ENCODE peak calls at places on chromosomes 13 and 19, in five cellular contexts. One of them, this sample, is unnamed.

GRCh38 chr13:95709101-95709500 is 32.2 kb downstream of the DNAJC3 start:
- DNase-seq in uterus: no peak
- DNase-seq in neural progenitor cell: no peak
- DNase-seq in heart right ventricle: no peak
- DNase-seq in tibial artery: no peak
- DNase-seq in this sample: no peak

GRCh38 chr19:4456566-4456842 is 1.1 kb downstream of the UBXN6 start:
- DNase-seq in uterus: no peak
- DNase-seq in neural progenitor cell: peak
- DNase-seq in heart right ventricle: no peak
- DNase-seq in tibial artery: no peak
- DNase-seq in this sample: no peak

GRCh38 chr19:57103573-57104277 is 16.1 kb upstream of the USP29 start:
- DNase-seq in uterus: peak
- DNase-seq in neural progenitor cell: peak
- DNase-seq in heart right ventricle: peak
- DNase-seq in tibial artery: peak
- DNase-seq in this sample: peak

GRCh38 chr19:39679056-39679790 is 23.5 kb downstream of the LGALS16 start:
- DNase-seq in uterus: no peak
- DNase-seq in neural progenitor cell: no peak
- DNase-seq in heart right ventricle: peak
- DNase-seq in tibial artery: no peak
- DNase-seq in this sample: no peak

GRCh38 chr19:13884726-13885591 is 8.0 kb downstream of the NANOS3 start:
- DNase-seq in uterus: no peak
- DNase-seq in neural progenitor cell: no peak
- DNase-seq in heart right ventricle: no peak
- DNase-seq in tibial artery: no peak
- DNase-seq in this sample: no peak

GRCh38 chr13:40340368-40341085 is 325.9 kb downstream of the FOXO1 start:
- DNase-seq in uterus: no peak
- DNase-seq in neural progenitor cell: peak
- DNase-seq in heart right ventricle: no peak
- DNase-seq in tibial artery: no peak
- DNase-seq in this sample: no peak

GRCh38 chr13:29454931-29455481 is 140.5 kb downstream of the SLC7A1 start:
- DNase-seq in uterus: no peak
- DNase-seq in neural progenitor cell: peak
- DNase-seq in heart right ventricle: no peak
- DNase-seq in tibial artery: no peak
- DNase-seq in this sample: no peak

GRCh38 chr13:44578064-44578394 is 1.9 kb upstream of the TSC22D1 start:
- DNase-seq in uterus: no peak
- DNase-seq in neural progenitor cell: no peak
- DNase-seq in heart right ventricle: no peak
- DNase-seq in tibial artery: peak
- DNase-seq in this sample: no peak

GRCh38 chr13:43133792-43134191 is 110.4 kb downstream of the DNAJC15 start:
- DNase-seq in uterus: no peak
- DNase-seq in neural progenitor cell: no peak
- DNase-seq in heart right ventricle: no peak
- DNase-seq in tibial artery: no peak
- DNase-seq in this sample: no peak

GRCh38 chr13:22194106-22194810 is 523.4 kb downstream of the FGF9 start:
- DNase-seq in uterus: no peak
- DNase-seq in neural progenitor cell: no peak
- DNase-seq in heart right ventricle: peak
- DNase-seq in tibial artery: no peak
- DNase-seq in this sample: no peak

GRCh38 chr13:59086147-59086546 is 1077.6 kb downstream of the DIAPH3 start:
- DNase-seq in uterus: no peak
- DNase-seq in neural progenitor cell: no peak
- DNase-seq in heart right ventricle: no peak
- DNase-seq in tibial artery: no peak
- DNase-seq in this sample: no peak

GRCh38 chr19:58330458-58330857 is 3.7 kb downstream of the ZSCAN22 start:
- DNase-seq in uterus: no peak
- DNase-seq in neural progenitor cell: no peak
- DNase-seq in heart right ventricle: no peak
- DNase-seq in tibial artery: no peak
- DNase-seq in this sample: no peak

GRCh38 chr13:59651479-59651878 is 512.2 kb downstream of the DIAPH3 start:
- DNase-seq in uterus: no peak
- DNase-seq in neural progenitor cell: no peak
- DNase-seq in heart right ventricle: no peak
- DNase-seq in tibial artery: no peak
- DNase-seq in this sample: no peak

GRCh38 chr13:113851480-113851803 is 12.4 kb downstream of the GAS6 start:
- DNase-seq in uterus: no peak
- DNase-seq in neural progenitor cell: no peak
- DNase-seq in heart right ventricle: no peak
- DNase-seq in tibial artery: no peak
- DNase-seq in this sample: no peak

GRCh38 chr13:87459419-87459818 is 211.8 kb upstream of the SLITRK5 start:
- DNase-seq in uterus: no peak
- DNase-seq in neural progenitor cell: no peak
- DNase-seq in heart right ventricle: no peak
- DNase-seq in tibial artery: no peak
- DNase-seq in this sample: no peak

GRCh38 chr19:46622118-46622446 is 2.8 kb downstream of the PTGIR start:
- DNase-seq in uterus: no peak
- DNase-seq in neural progenitor cell: no peak
- DNase-seq in heart right ventricle: no peak
- DNase-seq in tibial artery: no peak
- DNase-seq in this sample: no peak
- H3K27ac ChIP-seq in uterus: no peak
- H3K27ac ChIP-seq in neural progenitor cell: no peak
- H3K27ac ChIP-seq in heart right ventricle: peak
- H3K27ac ChIP-seq in tibial artery: peak
- H3K27ac ChIP-seq in this sample: peak

DNA sequence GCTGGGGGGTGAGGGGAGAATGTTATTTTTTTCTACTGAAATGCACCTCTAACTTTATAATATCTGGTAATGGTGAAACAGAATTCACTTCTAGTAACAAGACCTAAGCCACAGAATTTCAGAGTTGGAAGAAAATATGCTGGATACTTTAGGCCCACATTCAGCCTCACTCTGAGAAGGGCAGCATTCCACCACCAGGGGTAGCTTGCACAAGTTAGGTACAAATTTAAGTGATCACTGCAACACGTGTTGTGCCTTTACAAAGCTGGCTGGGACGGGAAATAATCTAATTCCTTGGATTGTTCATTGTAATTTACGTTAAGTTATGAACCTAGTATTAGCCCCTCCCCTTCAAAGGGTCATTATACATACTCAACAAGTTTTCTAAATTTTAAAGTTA is 192.3 kb downstream of the RGCC start:
- DNase-seq in uterus: no peak
- DNase-seq in neural progenitor cell: peak
- DNase-seq in heart right ventricle: no peak
- DNase-seq in tibial artery: no peak
- DNase-seq in this sample: no peak
- TF ChIP-seq CTCF in uterus: no peak
- TF ChIP-seq CTCF in neural progenitor cell: peak
- TF ChIP-seq CTCF in heart right ventricle: peak
- TF ChIP-seq CTCF in tibial artery: peak
- TF ChIP-seq CTCF in this sample: peak

GRCh38 chr19:899363-900301 is 6.3 kb downstream of the RNU6-9 start:
- DNase-seq in uterus: no peak
- DNase-seq in neural progenitor cell: no peak
- DNase-seq in heart right ventricle: no peak
- DNase-seq in tibial artery: no peak
- DNase-seq in this sample: no peak
- H3K27ac ChIP-seq in uterus: no peak
- H3K27ac ChIP-seq in neural progenitor cell: no peak
- H3K27ac ChIP-seq in heart right ventricle: no peak
- H3K27ac ChIP-seq in tibial artery: no peak
- H3K27ac ChIP-seq in this sample: no peak

DNA sequence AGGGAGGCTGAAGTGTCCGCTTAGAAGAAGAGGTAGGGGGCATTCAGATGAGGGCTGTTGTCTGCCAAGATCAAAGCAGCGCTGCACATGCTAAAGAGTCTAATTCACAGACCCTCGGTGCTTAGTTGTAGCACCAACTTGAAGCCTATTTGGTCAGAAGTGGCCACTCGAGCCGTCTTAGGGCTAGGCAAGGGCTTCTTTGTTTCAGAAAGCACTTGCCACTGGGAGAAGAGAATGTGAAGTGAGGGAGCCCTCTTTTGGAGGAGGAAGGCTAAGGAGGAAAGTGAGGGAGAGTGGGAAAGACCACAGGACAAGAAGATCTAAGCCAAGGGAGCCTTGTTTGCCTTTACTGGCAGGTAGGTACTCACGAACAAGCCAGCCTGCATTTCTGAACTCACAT is 313.4 kb upstream of the TMTC4 start:
- DNase-seq in uterus: no peak
- DNase-seq in neural progenitor cell: peak
- DNase-seq in heart right ventricle: no peak
- DNase-seq in tibial artery: no peak
- DNase-seq in this sample: no peak
- TF ChIP-seq CTCF in uterus: no peak
- TF ChIP-seq CTCF in neural progenitor cell: peak
- TF ChIP-seq CTCF in heart right ventricle: no peak
- TF ChIP-seq CTCF in tibial artery: no peak
- TF ChIP-seq CTCF in this sample: no peak

DNA sequence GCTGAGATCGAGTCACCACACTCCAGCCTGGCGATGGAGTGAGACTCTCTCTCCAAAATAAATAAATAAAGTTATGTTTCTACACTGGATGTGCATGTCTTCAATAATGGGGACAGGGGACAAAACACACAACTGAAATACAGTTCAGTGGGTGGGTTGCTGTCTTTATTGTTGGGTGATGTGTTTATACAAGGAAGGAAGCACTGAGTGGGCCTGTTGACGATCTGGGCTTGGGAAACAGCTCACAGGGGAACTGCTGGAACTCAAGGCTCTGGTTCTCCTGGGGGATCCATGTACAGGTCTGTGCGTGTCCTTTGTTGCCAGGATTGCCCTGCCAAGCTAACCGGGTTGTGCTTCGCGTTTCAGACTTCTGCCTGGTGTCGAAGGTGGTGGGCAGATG is 18.9 kb downstream of the SPINT2 start:
- DNase-seq in uterus: no peak
- DNase-seq in neural progenitor cell: no peak
- DNase-seq in heart right ventricle: no peak
- DNase-seq in tibial artery: no peak
- DNase-seq in this sample: no peak
- H3K27ac ChIP-seq in uterus: no peak
- H3K27ac ChIP-seq in neural progenitor cell: no peak
- H3K27ac ChIP-seq in heart right ventricle: no peak
- H3K27ac ChIP-seq in tibial artery: no peak
- H3K27ac ChIP-seq in this sample: peak

DNA sequence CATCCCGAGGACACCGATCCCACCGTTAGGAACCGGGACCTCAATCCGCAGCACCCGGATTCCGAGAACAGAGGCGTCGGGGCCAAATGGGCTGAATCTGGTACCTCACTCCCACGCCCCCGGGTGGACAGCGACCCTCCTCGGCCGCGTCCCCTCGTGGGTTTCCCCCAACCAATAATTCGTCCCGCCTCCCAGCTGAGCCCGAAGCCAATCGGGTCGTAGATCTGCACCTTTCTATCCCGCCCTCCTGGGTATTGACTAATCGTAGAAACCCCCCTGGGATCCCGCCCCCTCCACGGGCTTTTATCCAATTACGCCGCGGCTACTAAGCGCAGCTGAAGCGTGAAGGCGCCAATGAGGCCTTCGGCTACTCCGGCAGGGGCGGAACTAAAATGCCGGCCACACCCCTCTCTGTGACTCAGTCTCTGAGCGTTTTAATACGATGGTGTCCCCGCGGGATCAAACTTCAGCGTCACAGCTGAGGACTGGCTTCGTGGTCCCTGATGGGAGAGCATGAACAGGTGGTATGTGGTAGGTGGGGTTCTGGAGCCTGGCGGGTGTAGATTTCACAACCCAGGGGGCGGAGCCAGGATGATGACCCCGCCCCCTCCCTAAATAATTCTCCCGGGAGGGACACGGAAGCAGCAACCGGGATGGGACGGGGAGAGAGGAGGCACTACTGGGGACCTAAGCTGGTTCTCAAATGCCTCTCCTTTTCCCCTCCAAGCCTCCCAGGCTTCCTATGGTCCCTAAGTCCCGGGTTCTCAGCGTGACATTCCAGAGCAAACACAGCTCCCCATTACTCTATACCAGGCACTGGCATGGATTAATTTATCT is at the start of the genes CCDC159 and TMEM205:
- DNase-seq in uterus: peak
- DNase-seq in neural progenitor cell: peak
- DNase-seq in heart right ventricle: peak
- DNase-seq in tibial artery: peak
- DNase-seq in this sample: peak
- TF ChIP-seq CTCF in uterus: no peak
- TF ChIP-seq CTCF in neural progenitor cell: peak
- TF ChIP-seq CTCF in heart right ventricle: no peak
- TF ChIP-seq CTCF in tibial artery: no peak
- TF ChIP-seq CTCF in this sample: no peak

GRCh38 chr19:48627865-48628314 is 8.6 kb downstream of the SPHK2 start:
- DNase-seq in uterus: no peak
- DNase-seq in neural progenitor cell: no peak
- DNase-seq in heart right ventricle: no peak
- DNase-seq in tibial artery: no peak
- DNase-seq in this sample: no peak

GRCh38 chr19:48629297-48629598 is 7.9 kb downstream of the DBP start:
- DNase-seq in uterus: no peak
- DNase-seq in neural progenitor cell: no peak
- DNase-seq in heart right ventricle: no peak
- DNase-seq in tibial artery: no peak
- DNase-seq in this sample: no peak

GRCh38 chr19:48628486-48629296 is 8.5 kb downstream of the DBP start:
- DNase-seq in uterus: no peak
- DNase-seq in neural progenitor cell: no peak
- DNase-seq in heart right ventricle: no peak
- DNase-seq in tibial artery: no peak
- DNase-seq in this sample: no peak

GRCh38 chr19:48625891-48626327 is 6.6 kb downstream of the SPHK2 start:
- DNase-seq in uterus: no peak
- DNase-seq in neural progenitor cell: no peak
- DNase-seq in heart right ventricle: no peak
- DNase-seq in tibial artery: no peak
- DNase-seq in this sample: no peak

DNA sequence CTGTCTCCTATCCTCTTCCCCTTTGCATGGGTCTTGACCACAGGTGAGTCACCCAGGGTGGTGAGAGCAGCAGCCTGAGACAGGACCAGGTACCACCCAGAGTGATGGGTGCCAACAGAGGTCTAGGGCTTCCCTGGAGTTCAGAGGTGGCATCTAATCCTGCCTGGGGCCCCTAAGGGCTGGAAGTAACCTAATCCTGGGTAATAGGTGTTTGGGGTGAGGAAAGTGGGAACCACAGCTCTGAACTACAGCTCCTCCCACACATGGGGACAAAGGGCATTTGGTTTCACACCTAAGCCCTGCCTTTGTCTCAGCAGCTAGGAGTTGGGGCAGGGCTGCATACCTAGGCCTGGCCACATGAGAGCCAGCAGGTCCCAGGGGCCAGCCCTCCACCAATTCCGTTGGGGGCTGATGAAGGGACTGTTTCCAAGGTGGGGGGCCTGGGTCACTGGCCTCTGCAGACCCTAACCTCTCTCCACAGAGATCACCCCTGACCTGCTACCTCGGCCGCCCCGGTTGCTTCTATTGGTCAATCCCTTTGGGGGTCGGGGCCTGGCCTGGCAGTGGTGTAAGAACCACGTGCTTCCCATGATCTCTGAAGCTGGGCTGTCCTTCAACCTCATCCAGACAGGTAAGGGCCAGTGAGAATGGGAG is 8.0 kb downstream of the SPHK2 start:
- DNase-seq in uterus: no peak
- DNase-seq in neural progenitor cell: no peak
- DNase-seq in heart right ventricle: no peak
- DNase-seq in tibial artery: no peak
- DNase-seq in this sample: no peak
- H3K27ac ChIP-seq in uterus: no peak
- H3K27ac ChIP-seq in neural progenitor cell: no peak
- H3K27ac ChIP-seq in heart right ventricle: no peak
- H3K27ac ChIP-seq in tibial artery: no peak
- H3K27ac ChIP-seq in this sample: no peak